ENCODE peak calls at places on chromosomes 1 and 21, in nine cellular contexts. P is AG09309, R is ovary, O is uterus, Y is HFF-Myc, N is bronchial epithelial cell, Q is fibroblast of lung, I is heart left ventricle, H is fibroblast of villous mesenchyme. J is an unnamed sample.

GRCh38 chr1:218424528-218424927 is 79.4 kb downstream of the TGFB2 start:
- DNase-seq in P (no peak), N (no peak), R (no peak), H (no peak), I (no peak), O (no peak), Y (no peak), Q (peak; percentile 73), J (no peak)

GRCh38 chr1:218330043-218330623 is 15.0 kb upstream of the TGFB2 start:
- DNase-seq in R (no peak), N (peak; percentile 49), Q (peak; percentile 44), O (no peak), P (no peak), Y (no peak), I (no peak), H (peak; percentile 55), J (no peak)

GRCh38 chr1:93694833-93695232 is 13.2 kb upstream of the BCAR3 start:
- DNase-seq in N (peak; percentile 86), R (no peak), I (no peak), Y (no peak), P (no peak), O (no peak), Q (no peak), H (no peak), J (no peak)

GRCh38 chr1:226728448-226728847 is 10.6 kb downstream of the ITPKB start:
- DNase-seq in I (no peak), N (no peak), Q (no peak), R (no peak), O (no peak), H (no peak), P (no peak), Y (no peak), J (no peak)

GRCh38 chr1:79220509-79220908 is 214.0 kb upstream of the ADGRL4 start:
- DNase-seq in Q (no peak), P (no peak), N (no peak), I (no peak), O (no peak), H (no peak), R (no peak), Y (no peak), J (no peak)

GRCh38 chr1:177976596-177976995 is 6.7 kb upstream of the SEC16B start:
- DNase-seq in H (no peak), O (no peak), R (no peak), I (no peak), P (no peak), Q (no peak), N (peak; percentile 38), Y (no peak), J (no peak)

GRCh38 chr1:18965206-18966173 is 9.0 kb upstream of the IFFO2 start:
- DNase-seq in Q (peak; percentile 80), Y (no peak), P (no peak), I (no peak), N (peak; percentile 80), R (no peak), H (peak; percentile 33), O (no peak), J (no peak)

GRCh38 chr1:238439483-238439882 is 548.8 kb upstream of the ZP4 start:
- DNase-seq in Q (no peak), P (no peak), Y (no peak), H (no peak), R (no peak), N (no peak), I (no peak), O (no peak), J (no peak)

GRCh38 chr1:218339267-218339831 is 5.8 kb upstream of the TGFB2 start:
- DNase-seq in N (peak; percentile 54), P (no peak), I (no peak), Y (no peak), H (peak; percentile 60), Q (peak; percentile 42), R (no peak), O (no peak), J (no peak)

GRCh38 chr1:94463765-94464330 is 45.7 kb downstream of the ABCD3 start:
- DNase-seq in P (peak; percentile 42), H (peak; percentile 69), Q (peak; percentile 30), O (no peak), Y (peak; percentile 29), R (no peak), N (peak; percentile 56), I (no peak), J (peak; percentile 12)

GRCh38 chr1:218377143-218377660 is 32.1 kb downstream of the TGFB2 start:
- DNase-seq in I (no peak), R (no peak), N (peak; percentile 97), Y (peak; percentile 95), P (peak; percentile 96), O (no peak), Q (peak; percentile 99), H (peak; percentile 99), J (peak; percentile 95)

GRCh38 chr1:198635964-198636363 is 2.9 kb upstream of the PTPRC start:
- DNase-seq in R (no peak), Q (no peak), H (no peak), I (no peak), N (no peak), Y (no peak), O (no peak), P (no peak), J (no peak)

GRCh38 chr1:165162671-165163241 is 193.8 kb downstream of the LMX1A start:
- DNase-seq in R (no peak), I (no peak), O (no peak), P (no peak), Q (no peak), H (no peak), Y (no peak), N (peak; percentile 89), J (no peak)

DNA sequence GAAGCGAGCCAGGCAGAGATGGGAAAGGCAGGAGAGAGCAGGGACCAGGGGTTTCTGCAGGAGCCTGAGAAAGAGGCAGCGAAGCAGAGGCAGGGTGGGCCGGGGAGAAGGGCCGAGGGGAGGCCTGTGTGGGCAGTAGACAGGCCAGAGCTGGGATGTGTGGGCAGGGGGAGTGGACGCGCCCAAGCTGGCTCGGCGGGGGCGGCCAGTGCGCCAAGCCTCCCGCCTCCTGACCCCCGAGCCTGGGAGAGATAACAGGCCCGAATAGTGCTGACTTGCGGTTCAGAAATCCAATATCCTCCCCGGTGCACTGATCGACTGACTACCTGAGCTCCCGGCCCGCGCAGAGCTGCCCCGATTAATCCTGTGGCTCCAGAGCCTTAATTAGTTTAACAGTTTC is 41.9 kb downstream of the AHDC1 start:
- DNase-seq in I (peak; percentile 31), Y (no peak), N (no peak), O (peak; percentile 61), R (peak; percentile 49), H (no peak), Q (no peak), P (no peak), J (no peak)
- H3K4me3 ChIP-seq in I (peak overlapping the region; percentile 22), Y (no peak overlapping the region), N (no peak overlapping the region), O (peak overlapping the region; percentile 22), R (peak overlapping the region; percentile 9), H (no peak overlapping the region), Q (no peak overlapping the region), P (no peak overlapping the region), J (no peak overlapping the region)

DNA sequence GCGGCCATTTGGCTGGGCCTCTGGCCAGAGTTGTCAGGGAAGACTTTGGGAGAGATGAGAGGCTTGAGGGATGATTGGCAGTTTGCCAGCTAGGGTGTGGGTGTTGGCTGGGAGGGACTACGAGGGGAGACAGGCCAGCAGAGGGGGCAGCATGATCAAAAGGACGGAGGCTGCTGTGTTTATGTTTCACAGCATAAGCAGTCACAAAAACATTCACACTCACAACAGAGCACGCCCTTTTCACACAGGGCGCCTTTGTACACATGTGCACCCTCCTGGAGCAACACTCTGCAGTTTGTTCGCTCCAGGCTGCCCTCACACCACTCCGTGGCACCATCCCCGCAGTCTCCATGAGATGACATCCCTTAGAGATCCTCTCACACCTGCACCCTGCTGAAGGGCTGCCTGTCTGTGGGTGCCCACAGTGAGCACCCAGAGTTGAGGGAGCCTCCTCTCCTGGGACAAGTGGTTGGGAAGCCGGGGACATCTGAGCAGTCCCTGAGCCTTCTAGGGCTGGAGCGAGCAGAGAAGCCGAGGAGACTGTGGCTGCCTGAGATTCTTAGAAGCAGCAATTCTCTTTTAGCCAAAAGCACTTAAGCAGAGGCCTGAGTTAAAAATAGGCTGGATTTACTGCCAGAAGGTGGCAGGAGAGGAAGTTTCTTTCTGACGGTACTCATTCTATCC is 15.4 kb downstream of the EFNA3 start:
- DNase-seq in O (peak; percentile 54), N (peak; percentile 59), Y (peak; percentile 38), H (peak; percentile 51), R (peak; percentile 74), Q (peak; percentile 45), I (no peak), P (peak; percentile 21), J (no peak)
- H3K4me3 ChIP-seq in O (no peak overlapping the region), N (no peak overlapping the region), Y (no peak overlapping the region), H (no peak overlapping the region), R (no peak overlapping the region), Q (no peak overlapping the region), I (no peak overlapping the region), P (no peak overlapping the region), J (no peak overlapping the region)

GRCh38 chr1:210448293-210448892 is 119.7 kb downstream of the HHAT start:
- DNase-seq in I (no peak), P (peak; percentile 37), R (no peak), H (peak; percentile 72), O (no peak), Q (peak; percentile 53), N (peak; percentile 47), Y (peak; percentile 37), J (no peak)
- H3K4me3 ChIP-seq in I (no peak overlapping the region), P (no peak overlapping the region), R (no peak overlapping the region), H (no peak overlapping the region), O (no peak overlapping the region), Q (no peak overlapping the region), N (no peak overlapping the region), Y (no peak overlapping the region), J (no peak overlapping the region)

DNA sequence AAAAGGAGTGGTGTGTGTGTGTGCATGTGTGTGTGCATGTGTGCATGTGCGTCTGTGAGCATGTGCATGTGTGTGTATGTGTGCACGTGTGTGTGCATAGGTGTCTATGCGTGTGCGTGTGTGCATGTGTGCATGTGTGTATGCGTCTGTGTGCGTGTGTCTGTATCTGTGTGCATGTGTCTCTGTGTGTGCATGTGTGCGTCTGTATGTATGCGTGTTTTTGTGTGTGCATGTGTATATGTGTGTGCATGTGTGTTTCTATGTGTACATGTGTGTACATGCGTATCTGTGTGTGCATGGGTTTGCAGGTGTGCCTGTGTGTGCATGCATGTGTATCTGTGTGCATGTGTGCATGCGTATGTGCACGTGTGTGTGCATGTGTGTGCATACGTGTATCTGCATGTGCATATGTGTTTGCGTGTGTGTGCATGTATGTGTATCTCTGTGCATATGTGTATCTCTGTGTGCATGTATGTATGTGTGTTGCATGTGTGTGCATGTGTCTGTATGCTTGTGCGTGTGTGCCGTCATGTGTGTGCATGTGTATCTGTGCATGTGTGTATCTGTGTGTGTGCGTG is 77.9 kb downstream of the TCP10L start:
- DNase-seq in I (no peak), O (no peak), P (no peak), H (no peak), N (no peak), Y (no peak), Q (no peak), R (no peak), J (no peak)
- H3K4me3 ChIP-seq in I (no peak overlapping the region), O (no peak overlapping the region), P (no peak overlapping the region), H (no peak overlapping the region), N (no peak overlapping the region), Y (no peak overlapping the region), Q (no peak overlapping the region), R (no peak overlapping the region), J (no peak overlapping the region)

J was measured in skeletal muscle cell.